ENCODE peak calls at places on chromosomes 2 and 18, in four cellular contexts. T, B, D and K are unnamed samples.

GRCh38 chr18:74468547-74469014 is 11.5 kb upstream of the DIPK1C start:
- DNase-seq in T (peak), B (no peak), D (no peak), K (peak)

GRCh38 chr2:212359425-212360067 is 179.1 kb downstream of the ERBB4 start:
- DNase-seq in T (no peak), B (no peak), D (peak), K (no peak)

GRCh38 chr18:37252854-37253396 is 312.7 kb downstream of the CELF4 start:
- DNase-seq in T (no peak), B (peak), D (peak), K (no peak)

GRCh38 chr18:32346667-32347066 is 124.0 kb downstream of the GAREM1 start:
- DNase-seq in T (no peak), B (peak), D (peak), K (no peak)

GRCh38 chr2:236693531-236693930 is 123.9 kb downstream of the ACKR3 start:
- DNase-seq in T (no peak), B (no peak), D (no peak), K (no peak)

GRCh38 chr2:161625996-161626395 is 1.8 kb downstream of the SLC4A10 start:
- DNase-seq in T (no peak), B (peak), D (no peak), K (no peak)

GRCh38 chr2:162318280-162319222 is at the start of gene IFIH1:
- DNase-seq in T (peak), B (peak), D (peak), K (peak)

GRCh38 chr2:1055014-1055595 is 104.5 kb downstream of the SNTG2 start:
- DNase-seq in T (no peak), B (no peak), D (no peak), K (peak)

GRCh38 chr2:232872826-232873225 is 2.8 kb downstream of the SNORC start:
- DNase-seq in T (no peak), B (no peak), D (no peak), K (no peak)

GRCh38 chr2:111121028-111121872 is 536 bp downstream of the BCL2L11 start:
- DNase-seq in T (peak), B (peak), D (peak), K (peak)

GRCh38 chr2:158761626-158762025 is 33.5 kb upstream of the DAPL1 start:
- DNase-seq in T (no peak), B (no peak), D (no peak), K (peak)

GRCh38 chr2:235945608-235946140 is 222.5 kb downstream of the GBX2 start:
- DNase-seq in T (no peak), B (no peak), D (no peak), K (no peak)

GRCh38 chr2:96737831-96738230 is 2.0 kb downstream of the LMAN2L start:
- DNase-seq in T (no peak), B (no peak), D (no peak), K (no peak)

GRCh38 chr2:6914829-6915228 is 2.4 kb upstream of the RNF144A start:
- DNase-seq in T (peak), B (no peak), D (no peak), K (peak)

GRCh38 chr2:84779781-84780180 is 101.1 kb downstream of the TRABD2A start:
- DNase-seq in T (peak), B (no peak), D (no peak), K (no peak)

GRCh38 chr2:11379558-11379957 is 35.1 kb upstream of the ROCK2 start:
- DNase-seq in T (no peak), B (no peak), D (no peak), K (peak)

GRCh38 chr2:213089438-213089837 is 62.0 kb downstream of the IKZF2 start:
- DNase-seq in T (no peak), B (no peak), D (no peak), K (no peak)

GRCh38 chr2:241908686-241909420 is 39.3 kb downstream of the RTP5 start:
- DNase-seq in T (no peak), B (no peak), D (no peak), K (no peak)

GRCh38 chr2:46142546-46143329 is 154.5 kb upstream of the EPAS1 start:
- DNase-seq in T (no peak), B (no peak), D (peak), K (peak)

GRCh38 chr2:28347596-28347995 is 45.1 kb upstream of the FOSL2 start:
- DNase-seq in T (no peak), B (no peak), D (no peak), K (no peak)

GRCh38 chr18:10453885-10454772 is at the start of gene APCDD1:
- DNase-seq in T (no peak), B (peak), D (peak), K (peak)

GRCh38 chr2:111160758-111161157 is 40.0 kb downstream of the BCL2L11 start:
- DNase-seq in T (peak), B (no peak), D (peak), K (peak)

GRCh38 chr2:47056875-47057731 is 98.0 kb downstream of the STPG4 start:
- DNase-seq in T (no peak), B (no peak), D (no peak), K (no peak)

GRCh38 chr2:190126758-190127157 is 64.2 kb upstream of the MSTN start:
- DNase-seq in T (no peak), B (no peak), D (peak), K (no peak)

GRCh38 chr2:98514879-98515570 is 70.4 kb downstream of the INPP4A start:
- DNase-seq in T (peak), B (no peak), D (no peak), K (peak)

GRCh38 chr2:42881732-42882131 is 89.3 kb upstream of the HAAO start:
- DNase-seq in T (peak), B (no peak), D (no peak), K (peak)

GRCh38 chr2:160278889-160279196 is 78.8 kb upstream of the ITGB6 start:
- DNase-seq in T (peak), B (peak), D (peak), K (no peak)

GRCh38 chr2:160934263-160934662 is 226.0 kb upstream of the TANK start:
- DNase-seq in T (no peak), B (no peak), D (no peak), K (no peak)

GRCh38 chr2:173354073-173354600 is 535 bp upstream of the CDCA7 start:
- DNase-seq in T (no peak), B (peak), D (no peak), K (no peak)
- TF ChIP-seq EZH2 in T (no peak), B (no peak), D (no peak), K (no peak)

DNA sequence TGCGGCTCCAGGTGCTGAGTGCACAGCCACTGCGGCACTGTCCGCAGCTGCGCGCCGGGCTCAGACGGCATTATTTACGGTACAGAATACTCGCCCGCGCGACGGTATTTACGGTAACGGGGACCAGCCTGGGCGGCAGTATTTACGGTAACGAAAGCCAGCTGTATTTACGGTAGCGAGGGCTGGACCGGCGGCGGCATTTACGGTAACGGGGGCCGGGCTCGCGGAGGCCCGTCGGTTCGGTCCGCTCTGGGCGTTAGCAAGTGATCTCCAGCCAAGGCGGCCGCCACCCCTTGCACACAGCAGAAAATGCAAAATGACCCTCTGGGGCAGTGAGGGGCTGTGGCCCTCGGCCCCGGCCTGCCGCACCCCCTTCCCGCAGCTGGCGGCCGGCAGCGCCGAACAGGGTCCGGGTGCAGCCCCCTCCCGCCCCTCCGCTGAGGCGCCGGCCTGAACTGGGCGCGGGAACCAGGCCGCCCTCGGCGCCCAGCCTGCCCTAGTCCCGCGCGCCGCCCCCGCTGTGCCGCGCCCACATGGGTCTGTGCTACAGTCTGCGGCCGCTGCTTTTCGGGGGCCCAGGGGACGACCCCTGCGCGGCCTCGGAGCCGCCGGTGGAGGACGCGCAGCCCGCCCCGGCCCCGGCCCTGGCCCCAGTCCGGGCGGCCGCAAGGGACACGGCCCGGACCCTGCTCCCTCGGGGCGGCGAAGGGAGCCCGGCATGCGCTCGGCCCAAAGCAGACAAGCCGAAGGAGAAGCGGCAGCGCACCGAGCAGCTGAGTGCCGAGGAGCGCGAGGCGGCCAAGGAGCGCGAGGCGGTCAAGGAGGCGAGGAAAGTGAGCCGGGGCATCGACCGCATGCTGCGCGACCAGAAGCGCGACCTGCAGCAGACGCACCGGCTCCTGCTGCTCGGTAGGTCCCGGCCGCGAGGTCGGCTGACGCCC is at the start of gene GNAL:
- DNase-seq in T (peak), B (peak), D (peak), K (peak)
- TF ChIP-seq EZH2 in T (peak), B (no peak), D (no peak), K (no peak)

GRCh38 chr2:80303006-80303741 is 1.4 kb downstream of the LRRTM1 start:
- DNase-seq in T (no peak), B (peak), D (peak), K (no peak)
- TF ChIP-seq EZH2 in T (no peak), B (peak), D (no peak), K (no peak)

GRCh38 chr18:22165049-22165602 is 4.3 kb upstream of the GATA6 start:
- DNase-seq in T (no peak), B (peak), D (peak), K (no peak)
- TF ChIP-seq EZH2 in T (peak), B (peak), D (peak), K (peak)

GRCh38 chr2:26849056-26850001 is 1.4 kb downstream of the DPYSL5 start:
- DNase-seq in T (no peak), B (peak), D (peak), K (no peak)

GRCh38 chr2:26848336-26849055 is 564 bp downstream of the DPYSL5 start:
- DNase-seq in T (no peak), B (peak), D (peak), K (peak)

GRCh38 chr2:26846334-26846863 is 1.5 kb upstream of the DPYSL5 start:
- DNase-seq in T (peak), B (peak), D (peak), K (peak)

GRCh38 chr2:26846881-26847662 is 860 bp upstream of the DPYSL5 start:
- DNase-seq in T (no peak), B (peak), D (peak), K (no peak)

DNA sequence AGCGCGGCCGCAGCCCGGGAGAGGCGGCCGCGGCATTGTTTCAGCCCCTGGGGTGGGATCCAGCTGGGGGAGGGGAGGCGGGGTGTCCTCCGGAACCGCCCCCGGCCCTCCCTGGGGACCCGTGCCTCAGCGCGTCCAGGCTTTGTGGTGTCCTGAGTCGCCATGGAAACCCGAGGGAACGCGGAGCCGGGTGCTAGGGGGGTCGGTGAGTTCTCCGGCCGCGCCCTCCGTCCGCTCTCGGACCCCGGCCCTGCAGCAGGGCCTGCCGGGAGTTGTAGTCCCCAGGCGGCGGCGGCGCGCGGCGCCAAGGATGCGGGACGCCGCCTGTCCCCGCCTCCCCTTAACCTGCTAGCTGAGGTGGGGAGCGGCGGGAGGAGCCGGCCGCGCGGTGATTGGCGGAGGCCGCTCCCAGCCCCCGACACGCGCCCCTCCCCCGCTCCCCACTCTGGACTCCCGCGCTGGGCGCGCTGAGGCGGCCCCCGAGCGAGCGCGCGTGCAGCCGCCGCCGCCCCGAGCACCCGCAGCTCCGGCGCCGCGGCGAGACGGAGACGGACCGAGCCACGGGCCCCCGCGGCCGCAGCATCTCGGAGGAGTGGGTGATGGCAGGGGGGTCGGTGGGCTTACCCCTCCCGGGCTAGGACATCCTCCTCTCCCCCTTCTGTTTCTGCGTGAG is at the start of gene DPYSL5:
- DNase-seq in T (no peak), B (peak), D (peak), K (no peak)
- TF ChIP-seq EZH2 in T (no peak), B (no peak), D (no peak), K (peak)

DNA sequence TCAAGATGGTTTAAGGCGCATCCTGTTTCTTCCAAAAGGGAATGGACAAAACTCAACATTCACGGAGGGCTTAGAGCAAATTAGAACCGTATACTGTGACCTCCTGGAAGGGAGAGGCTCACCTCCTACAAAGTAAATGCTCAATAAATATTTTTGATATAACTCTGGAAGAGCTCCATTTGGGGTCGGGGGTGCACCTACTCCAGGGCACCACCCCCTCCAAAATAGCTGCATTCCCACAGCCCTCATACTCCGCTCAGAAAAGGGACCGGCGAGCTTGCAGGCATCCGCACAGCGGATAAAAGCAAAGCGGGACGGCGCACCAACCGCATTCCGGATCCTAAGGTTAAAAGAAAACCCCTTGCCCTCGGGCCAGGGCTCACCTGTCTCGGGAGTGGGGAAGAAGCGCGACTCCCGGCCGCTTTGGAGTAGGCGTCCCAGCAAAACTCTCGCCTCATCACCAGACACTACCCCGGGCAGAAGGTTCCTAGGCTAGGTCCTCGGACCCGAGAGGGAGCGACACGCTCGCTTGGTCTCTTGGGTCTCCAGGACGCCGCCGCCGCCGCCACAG is 378 bp downstream of the WDPCP start:
- DNase-seq in T (peak), B (peak), D (no peak), K (peak)
- TF ChIP-seq EZH2 in T (no peak), B (no peak), D (no peak), K (no peak)

DNA sequence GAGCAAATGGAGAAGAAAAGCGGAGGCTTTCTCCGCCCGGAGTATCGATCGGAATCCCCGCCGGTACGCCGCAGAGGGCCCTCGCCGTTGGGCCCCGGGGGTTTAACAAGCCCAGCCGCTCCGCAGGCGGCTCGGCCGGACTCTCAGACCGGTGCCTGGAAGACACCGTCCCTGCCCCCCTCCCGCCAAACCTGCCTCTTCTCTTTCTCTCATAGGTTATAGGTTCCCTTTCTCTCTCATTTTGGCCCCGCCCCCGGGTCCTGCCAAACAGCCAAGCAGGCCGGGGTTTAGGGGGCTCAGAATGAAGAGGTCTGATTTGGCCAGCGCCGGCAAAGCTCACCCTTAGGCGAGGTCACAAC is 4.4 kb downstream of the ONECUT2 start:
- DNase-seq in T (no peak), B (peak), D (no peak), K (no peak)
- TF ChIP-seq EZH2 in T (no peak), B (no peak), D (peak), K (no peak)

GRCh38 chr2:102522169-102522568 is 49.1 kb downstream of the SLC9A4 start:
- DNase-seq in T (no peak), B (no peak), D (no peak), K (no peak)
- TF ChIP-seq EZH2 in T (no peak), B (no peak), D (no peak), K (no peak)